ENCODE peak calls at places on chromosomes 13 and 19, in eight cellular contexts. One of them, this sample, is unnamed.

GRCh38 chr13:106484755-106485193 is 50.7 kb downstream of the EFNB2 start:
- DNase-seq in aorta: peak; percentile 75
- DNase-seq in stomach: no peak
- DNase-seq in transverse colon: no peak
- DNase-seq in psoas muscle: no peak
- DNase-seq in PC-3: no peak
- DNase-seq in mesendoderm: no peak
- DNase-seq in H9: no peak
- DNase-seq in this sample: no peak

GRCh38 chr19:29215322-29215845 is 2.4 kb upstream of the UQCRFS1 start:
- DNase-seq in psoas muscle: no peak
- DNase-seq in mesendoderm: no peak
- DNase-seq in aorta: no peak
- DNase-seq in stomach: no peak
- DNase-seq in transverse colon: no peak
- DNase-seq in H9: no peak
- DNase-seq in PC-3: no peak
- DNase-seq in this sample: no peak

GRCh38 chr19:21851596-21852345 is 15.8 kb upstream of the ZNF43 start:
- DNase-seq in aorta: peak; percentile 97
- DNase-seq in H9: peak; percentile 96
- DNase-seq in mesendoderm: peak; percentile 99
- DNase-seq in PC-3: peak; percentile 44
- DNase-seq in psoas muscle: peak; percentile 93
- DNase-seq in stomach: peak; percentile 92
- DNase-seq in transverse colon: peak; percentile 94
- DNase-seq in this sample: peak; percentile 92

GRCh38 chr19:4234142-4234861 is 5.0 kb downstream of the EBI3 start:
- DNase-seq in PC-3: no peak
- DNase-seq in mesendoderm: no peak
- DNase-seq in transverse colon: no peak
- DNase-seq in psoas muscle: no peak
- DNase-seq in H9: no peak
- DNase-seq in stomach: no peak
- DNase-seq in aorta: no peak
- DNase-seq in this sample: no peak

GRCh38 chr19:12166596-12166995 is 3.7 kb downstream of the ZNF136 start:
- DNase-seq in psoas muscle: no peak
- DNase-seq in H9: no peak
- DNase-seq in PC-3: no peak
- DNase-seq in mesendoderm: no peak
- DNase-seq in aorta: no peak
- DNase-seq in transverse colon: no peak
- DNase-seq in stomach: no peak
- DNase-seq in this sample: no peak

GRCh38 chr19:55486043-55486970 is 1.3 kb downstream of the NAT14 start:
- DNase-seq in psoas muscle: no peak
- DNase-seq in stomach: no peak
- DNase-seq in PC-3: no peak
- DNase-seq in H9: no peak
- DNase-seq in transverse colon: no peak
- DNase-seq in aorta: peak; percentile 60
- DNase-seq in mesendoderm: no peak
- DNase-seq in this sample: peak; percentile 77

GRCh38 chr13:112182251-112182650 is 115.3 kb downstream of the SOX1 start:
- DNase-seq in H9: no peak
- DNase-seq in PC-3: no peak
- DNase-seq in transverse colon: no peak
- DNase-seq in stomach: no peak
- DNase-seq in aorta: no peak
- DNase-seq in psoas muscle: no peak
- DNase-seq in mesendoderm: no peak
- DNase-seq in this sample: no peak

GRCh38 chr19:40721936-40722661 is 5.2 kb downstream of the ITPKC start:
- DNase-seq in mesendoderm: no peak
- DNase-seq in aorta: no peak
- DNase-seq in transverse colon: no peak
- DNase-seq in PC-3: peak; percentile 54
- DNase-seq in H9: no peak
- DNase-seq in stomach: no peak
- DNase-seq in psoas muscle: no peak
- DNase-seq in this sample: no peak

GRCh38 chr19:45322311-45322710 is 364 bp downstream of the CKM start:
- DNase-seq in stomach: no peak
- DNase-seq in PC-3: no peak
- DNase-seq in H9: no peak
- DNase-seq in mesendoderm: peak; percentile 78
- DNase-seq in aorta: no peak
- DNase-seq in transverse colon: no peak
- DNase-seq in psoas muscle: peak; percentile 39
- DNase-seq in this sample: no peak

GRCh38 chr13:111468037-111468959 is 147.9 kb downstream of the TEX29 start:
- DNase-seq in transverse colon: no peak
- DNase-seq in psoas muscle: no peak
- DNase-seq in mesendoderm: no peak
- DNase-seq in PC-3: no peak
- DNase-seq in H9: no peak
- DNase-seq in stomach: no peak
- DNase-seq in aorta: no peak
- DNase-seq in this sample: no peak

GRCh38 chr19:1690570-1691307 is 38.3 kb upstream of the TCF3 start:
- DNase-seq in PC-3: peak; percentile 51
- DNase-seq in stomach: peak; percentile 59
- DNase-seq in mesendoderm: peak; percentile 78
- DNase-seq in aorta: no peak
- DNase-seq in transverse colon: peak; percentile 60
- DNase-seq in H9: peak; percentile 87
- DNase-seq in psoas muscle: no peak
- DNase-seq in this sample: no peak

GRCh38 chr13:112990783-112991182 is 21.8 kb downstream of the MCF2L start:
- DNase-seq in H9: peak; percentile 79
- DNase-seq in aorta: no peak
- DNase-seq in PC-3: no peak
- DNase-seq in transverse colon: peak; percentile 80
- DNase-seq in mesendoderm: peak; percentile 74
- DNase-seq in psoas muscle: no peak
- DNase-seq in stomach: peak; percentile 88
- DNase-seq in this sample: peak; percentile 92

GRCh38 chr13:75769141-75769905 is 133.2 kb downstream of the LMO7 start:
- DNase-seq in stomach: no peak
- DNase-seq in psoas muscle: no peak
- DNase-seq in transverse colon: no peak
- DNase-seq in PC-3: no peak
- DNase-seq in mesendoderm: no peak
- DNase-seq in aorta: no peak
- DNase-seq in H9: no peak
- DNase-seq in this sample: no peak

GRCh38 chr13:75770164-75771145 is 134.3 kb downstream of the LMO7 start:
- DNase-seq in PC-3: no peak
- DNase-seq in H9: no peak
- DNase-seq in transverse colon: no peak
- DNase-seq in aorta: no peak
- DNase-seq in psoas muscle: no peak
- DNase-seq in stomach: no peak
- DNase-seq in mesendoderm: no peak
- DNase-seq in this sample: no peak

GRCh38 chr13:75774176-75774575 is 138.0 kb downstream of the LMO7 start:
- DNase-seq in stomach: no peak
- DNase-seq in H9: no peak
- DNase-seq in mesendoderm: no peak
- DNase-seq in aorta: no peak
- DNase-seq in PC-3: no peak
- DNase-seq in transverse colon: no peak
- DNase-seq in psoas muscle: no peak
- DNase-seq in this sample: no peak

GRCh38 chr13:75776550-75776949 is 140.4 kb downstream of the LMO7 start:
- DNase-seq in transverse colon: no peak
- DNase-seq in stomach: no peak
- DNase-seq in psoas muscle: no peak
- DNase-seq in aorta: no peak
- DNase-seq in H9: no peak
- DNase-seq in mesendoderm: no peak
- DNase-seq in PC-3: no peak
- DNase-seq in this sample: no peak

DNA sequence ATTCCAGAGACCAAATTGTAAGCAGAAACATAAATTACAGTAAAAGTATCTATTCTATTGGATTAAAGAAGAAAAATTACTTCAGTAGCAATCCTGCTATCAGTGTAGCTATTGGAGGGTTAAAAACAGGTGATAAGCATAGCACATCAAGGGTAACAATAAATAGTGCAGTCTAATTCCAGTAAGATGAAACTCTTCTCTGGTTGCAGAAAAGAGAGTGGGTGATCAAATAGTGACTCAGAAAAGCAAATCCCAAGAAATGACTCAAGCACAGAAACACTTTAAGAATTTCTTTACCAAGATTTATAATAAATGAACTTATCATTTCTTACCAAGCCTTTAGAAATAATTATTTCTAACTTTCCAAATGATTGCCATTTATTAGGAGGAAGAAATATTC is 135.7 kb downstream of the LMO7 start:
- DNase-seq in aorta: no peak
- DNase-seq in psoas muscle: no peak
- DNase-seq in stomach: no peak
- DNase-seq in mesendoderm: no peak
- DNase-seq in transverse colon: no peak
- DNase-seq in H9: no peak
- DNase-seq in PC-3: peak; percentile 80
- DNase-seq in this sample: no peak
- H3K4me1 ChIP-seq in aorta: peaks cover 8% of the 10 kb centered on the region
- H3K4me1 ChIP-seq in psoas muscle: peaks cover 78% of the 10 kb centered on the region
- H3K4me1 ChIP-seq in stomach: peaks cover 13% of the 10 kb centered on the region
- H3K4me1 ChIP-seq in mesendoderm: no peaks in the 10 kb centered on the region
- H3K4me1 ChIP-seq in transverse colon: peaks cover 36% of the 10 kb centered on the region
- H3K4me1 ChIP-seq in H9: no peaks in the 10 kb centered on the region
- H3K4me1 ChIP-seq in PC-3: peaks cover 68% of the 10 kb centered on the region
- H3K4me1 ChIP-seq in this sample: no peaks in the 10 kb centered on the region

DNA sequence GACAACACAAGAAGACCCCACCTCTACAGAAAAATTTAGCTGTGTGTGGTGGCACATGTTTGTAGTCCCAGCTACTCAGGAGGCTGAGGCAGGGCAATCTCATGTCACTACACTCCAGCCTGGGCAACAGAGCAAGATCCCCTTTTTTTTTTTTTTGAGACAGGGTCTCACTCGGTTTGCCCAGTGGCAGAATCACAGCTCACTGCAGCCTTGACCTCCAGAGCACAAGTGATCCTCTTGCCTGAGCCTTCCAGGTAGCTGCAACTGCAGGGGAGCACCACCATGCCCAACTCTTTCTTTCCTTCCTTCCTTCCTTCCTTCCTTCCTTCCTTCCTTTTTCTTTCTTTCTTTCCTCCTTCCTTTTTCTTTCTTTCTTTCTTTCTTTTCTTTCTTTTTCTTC is 4.2 kb upstream of the CLEC4G start:
- DNase-seq in psoas muscle: no peak
- DNase-seq in transverse colon: no peak
- DNase-seq in mesendoderm: no peak
- DNase-seq in aorta: no peak
- DNase-seq in stomach: no peak
- DNase-seq in PC-3: no peak
- DNase-seq in H9: no peak
- DNase-seq in this sample: no peak
- H3K27me3 ChIP-seq in psoas muscle: no peaks in the 10 kb centered on the region
- H3K27me3 ChIP-seq in transverse colon: peaks cover 15% of the 10 kb centered on the region
- H3K27me3 ChIP-seq in mesendoderm: peaks cover 4% of the 10 kb centered on the region
- H3K27me3 ChIP-seq in aorta: no peaks in the 10 kb centered on the region
- H3K27me3 ChIP-seq in stomach: peaks cover 46% of the 10 kb centered on the region
- H3K27me3 ChIP-seq in PC-3: peaks cover 45% of the 10 kb centered on the region
- H3K27me3 ChIP-seq in H9: no peaks in the 10 kb centered on the region
- H3K27me3 ChIP-seq in this sample: no peaks in the 10 kb centered on the region

GRCh38 chr13:97332725-97333124 is 101.2 kb upstream of the RAP2A start:
- DNase-seq in mesendoderm: no peak
- DNase-seq in psoas muscle: no peak
- DNase-seq in transverse colon: no peak
- DNase-seq in PC-3: no peak
- DNase-seq in stomach: no peak
- DNase-seq in aorta: no peak
- DNase-seq in H9: no peak
- DNase-seq in this sample: no peak

GRCh38 chr13:97329331-97329730 is 104.6 kb upstream of the RAP2A start:
- DNase-seq in aorta: no peak
- DNase-seq in stomach: no peak
- DNase-seq in PC-3: no peak
- DNase-seq in H9: no peak
- DNase-seq in transverse colon: no peak
- DNase-seq in psoas muscle: no peak
- DNase-seq in mesendoderm: peak; percentile 44
- DNase-seq in this sample: no peak

GRCh38 chr13:97327521-97328221 is 105.5 kb downstream of the MBNL2 start:
- DNase-seq in PC-3: no peak
- DNase-seq in stomach: no peak
- DNase-seq in psoas muscle: no peak
- DNase-seq in aorta: no peak
- DNase-seq in transverse colon: no peak
- DNase-seq in mesendoderm: no peak
- DNase-seq in H9: no peak
- DNase-seq in this sample: no peak

GRCh38 chr13:97328222-97328790 is 105.7 kb upstream of the RAP2A start:
- DNase-seq in mesendoderm: peak; percentile 98
- DNase-seq in stomach: no peak
- DNase-seq in PC-3: no peak
- DNase-seq in transverse colon: no peak
- DNase-seq in psoas muscle: no peak
- DNase-seq in H9: peak; percentile 77
- DNase-seq in aorta: no peak
- DNase-seq in this sample: no peak

DNA sequence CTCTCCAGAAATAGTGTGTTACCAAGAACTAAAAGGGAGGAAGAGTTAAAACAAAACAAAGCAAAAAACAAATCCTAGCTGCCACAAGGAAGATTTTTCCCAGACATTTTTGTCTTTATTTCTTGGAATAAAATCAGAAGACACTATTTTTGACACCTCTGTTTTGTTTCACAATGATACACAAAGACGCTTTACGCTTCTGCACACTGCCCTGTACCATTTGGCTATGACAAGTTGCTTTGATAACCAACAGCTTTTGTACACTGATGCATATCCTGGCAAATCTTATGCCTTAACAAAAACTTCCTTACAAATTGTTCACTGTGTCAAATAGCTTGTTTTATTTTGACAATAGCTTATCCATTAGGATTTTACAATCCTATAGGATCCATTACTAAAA is 103.5 kb upstream of the RAP2A start:
- DNase-seq in PC-3: no peak
- DNase-seq in mesendoderm: no peak
- DNase-seq in stomach: no peak
- DNase-seq in psoas muscle: no peak
- DNase-seq in H9: no peak
- DNase-seq in transverse colon: no peak
- DNase-seq in aorta: no peak
- DNase-seq in this sample: no peak
- H3K4me1 ChIP-seq in PC-3: no peaks in the 10 kb centered on the region
- H3K4me1 ChIP-seq in mesendoderm: peaks cover 4% of the 10 kb centered on the region
- H3K4me1 ChIP-seq in stomach: peaks cover 3% of the 10 kb centered on the region
- H3K4me1 ChIP-seq in psoas muscle: peaks cover 52% of the 10 kb centered on the region
- H3K4me1 ChIP-seq in H9: peaks cover 5% of the 10 kb centered on the region
- H3K4me1 ChIP-seq in transverse colon: peaks cover 20% of the 10 kb centered on the region
- H3K4me1 ChIP-seq in aorta: peaks cover 6% of the 10 kb centered on the region
- H3K4me1 ChIP-seq in this sample: peaks cover 25% of the 10 kb centered on the region

DNA sequence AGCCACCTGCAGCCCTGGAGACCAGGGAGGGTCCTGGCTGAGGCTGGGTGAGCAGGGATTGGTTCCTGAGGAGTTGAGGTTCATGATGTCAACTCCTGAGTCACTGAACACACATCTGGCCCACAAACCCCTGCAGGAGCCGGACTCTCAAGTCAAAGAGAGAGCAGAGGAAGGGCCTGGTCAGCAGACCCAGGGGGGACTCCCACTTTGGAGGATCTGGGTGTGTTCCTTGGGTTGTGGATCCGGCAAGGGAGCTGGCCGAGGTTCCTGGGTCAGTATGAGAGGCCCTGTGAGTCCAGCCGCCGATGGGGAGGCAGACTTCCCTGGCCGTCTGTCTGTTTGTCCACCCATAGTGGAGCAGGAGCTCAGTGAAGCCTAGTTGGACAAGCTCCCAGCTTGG is 4.0 kb downstream of the SLC7A10 start:
- DNase-seq in psoas muscle: no peak
- DNase-seq in H9: no peak
- DNase-seq in stomach: no peak
- DNase-seq in PC-3: peak; percentile 15
- DNase-seq in aorta: no peak
- DNase-seq in mesendoderm: no peak
- DNase-seq in transverse colon: no peak
- DNase-seq in this sample: no peak
- H3K27me3 ChIP-seq in psoas muscle: no peaks in the 10 kb centered on the region
- H3K27me3 ChIP-seq in H9: peaks cover 17% of the 10 kb centered on the region
- H3K27me3 ChIP-seq in stomach: peaks cover 85% of the 10 kb centered on the region
- H3K27me3 ChIP-seq in PC-3: peaks cover 17% of the 10 kb centered on the region
- H3K27me3 ChIP-seq in aorta: no peaks in the 10 kb centered on the region
- H3K27me3 ChIP-seq in mesendoderm: peaks cover 7% of the 10 kb centered on the region
- H3K27me3 ChIP-seq in transverse colon: peaks cover 53% of the 10 kb centered on the region
- H3K27me3 ChIP-seq in this sample: peaks cover 4% of the 10 kb centered on the region